ENCODE peak calls at places on chromosomes 4 and X, in eight cellular contexts. Q is activated CD4-positive, alpha-beta T cell treated with anti-CD3 and anti-CD28 coated beads for 24 hours; O is Caco-2; D is nephron progenitor cell; S is RKO; P is LHCN-M2; G is left ventricle myocardium superior; N is hepatocyte. X is an unnamed sample.

GRCh38 chr4:151325320-151326246 is at the start of gene SH3D19:
- DNase-seq in Q (no peak), O (peak; percentile 90), D (peak; percentile 67), S (peak; percentile 81), P (peak; percentile 64), G (peak; percentile 85), N (peak; percentile 87), X (peak; percentile 86)

GRCh38 chrX:10756365-10756915 is 136.1 kb upstream of the MID1 start:
- DNase-seq in Q (no peak), O (peak; percentile 68), D (no peak), S (peak; percentile 39), P (peak; percentile 77), G (no peak), N (peak; percentile 44), X (peak; percentile 67)

GRCh38 chr4:10288830-10289533 is 168.2 kb downstream of the ZNF518B start:
- DNase-seq in Q (no peak), O (no peak), D (no peak), S (no peak), P (no peak), G (no peak), N (no peak), X (no peak)

GRCh38 chr4:165524532-165525190 is 145.9 kb downstream of the CPE start:
- DNase-seq in Q (no peak), O (no peak), D (no peak), S (no peak), P (no peak), G (no peak), N (no peak), X (no peak)

GRCh38 chr4:122716825-122717448 is 15.6 kb upstream of the BBS12 start:
- DNase-seq in Q (peak; percentile 72), O (peak; percentile 65), D (peak; percentile 51), S (peak; percentile 66), P (peak; percentile 75), G (peak; percentile 65), N (peak; percentile 75), X (peak; percentile 56)

GRCh38 chr4:174107749-174108354 is 175.6 kb downstream of the FBXO8 start:
- DNase-seq in Q (no peak), O (no peak), D (no peak), S (no peak), P (no peak), G (no peak), N (no peak), X (no peak)

GRCh38 chrX:119502727-119503483 is 34.7 kb downstream of the SLC25A5 start:
- DNase-seq in Q (no peak), O (no peak), D (no peak), S (no peak), P (peak; percentile 20), G (no peak), N (peak; percentile 30), X (no peak)

GRCh38 chr4:178812866-178813265 is 1370.6 kb upstream of the AGA start:
- DNase-seq in Q (no peak), O (no peak), D (no peak), S (no peak), P (no peak), G (no peak), N (no peak), X (no peak)

GRCh38 chr4:7021930-7022658 is 21.1 kb upstream of the TADA2B start:
- DNase-seq in Q (no peak), O (peak; percentile 82), D (no peak), S (no peak), P (peak; percentile 79), G (no peak), N (peak; percentile 42), X (peak; percentile 36)

GRCh38 chr4:184398741-184399504 is 75.4 kb downstream of the IRF2 start:
- DNase-seq in Q (no peak), O (no peak), D (no peak), S (no peak), P (no peak), G (peak; percentile 52), N (no peak), X (no peak)

GRCh38 chrX:119605739-119606507 is at the start of gene NKRF:
- DNase-seq in Q (peak; percentile 79), O (peak; percentile 91), D (peak; percentile 85), S (peak; percentile 91), P (peak; percentile 89), G (peak; percentile 96), N (peak; percentile 93), X (peak; percentile 97)

GRCh38 chrX:101931104-101931493 is 728 bp downstream of the ZMAT1 start:
- DNase-seq in Q (no peak), O (no peak), D (no peak), S (peak; percentile 4), P (no peak), G (no peak), N (no peak), X (no peak)

GRCh38 chr4:61254406-61254805 is 54.3 kb downstream of the ADGRL3 start:
- DNase-seq in Q (no peak), O (no peak), D (no peak), S (no peak), P (no peak), G (no peak), N (no peak), X (no peak)

GRCh38 chr4:6751611-6752485 is 30.7 kb upstream of the KIAA0232 start:
- DNase-seq in Q (no peak), O (no peak), D (no peak), S (no peak), P (no peak), G (no peak), N (no peak), X (no peak)

GRCh38 chr4:81084029-81084428 is 53.5 kb downstream of the BMP3 start:
- DNase-seq in Q (no peak), O (no peak), D (no peak), S (peak; percentile 39), P (peak; percentile 49), G (no peak), N (peak; percentile 23), X (peak; percentile 11)

GRCh38 chrX:45537936-45538335 is 337.3 kb upstream of the DIPK2B start:
- DNase-seq in Q (no peak), O (no peak), D (no peak), S (no peak), P (no peak), G (no peak), N (no peak), X (no peak)

GRCh38 chr4:88144866-88145300 is 13.6 kb downstream of the ABCG2 start:
- DNase-seq in Q (no peak), O (peak; percentile 83), D (no peak), S (no peak), P (no peak), G (no peak), N (peak; percentile 63), X (no peak)

GRCh38 chr4:185535818-185536729 is 767 bp upstream of the PDLIM3 start:
- DNase-seq in Q (no peak), O (no peak), D (no peak), S (no peak), P (peak; percentile 80), G (peak; percentile 57), N (no peak), X (peak; percentile 24)

GRCh38 chr4:136935305-136935704 is 597.0 kb downstream of the PCDH18 start:
- DNase-seq in Q (no peak), O (no peak), D (no peak), S (no peak), P (no peak), G (no peak), N (no peak), X (peak; percentile 43)

GRCh38 chr4:126051709-126052424 is 737.1 kb downstream of the FAT4 start:
- DNase-seq in Q (no peak), O (no peak), D (no peak), S (peak; percentile 65), P (peak; percentile 94), G (no peak), N (peak; percentile 54), X (peak; percentile 55)